ENCODE peak calls at places on chromosomes 6 and 20, in seven cellular contexts. O, F, M, Z, R, Q and J are unnamed samples.

GRCh38 chr6:124676033-124676432 is 286.2 kb upstream of the RNF217 start:
- DNase-seq in O (no peak), F (no peak), M (peak), Z (peak), R (no peak), Q (no peak), J (no peak)

GRCh38 chr20:46361386-46361785 is 45.0 kb downstream of the ELMO2 start:
- DNase-seq in O (no peak), F (no peak), M (no peak), Z (no peak), R (peak), Q (no peak), J (no peak)

GRCh38 chr20:31860431-31861345 is 9.6 kb downstream of the DUSP15 start:
- DNase-seq in O (no peak), F (no peak), M (no peak), Z (peak), R (no peak), Q (peak), J (no peak)

GRCh38 chr6:4582506-4582905 is 193.7 kb upstream of the CDYL start:
- DNase-seq in O (no peak), F (peak), M (peak), Z (peak), R (no peak), Q (no peak), J (no peak)

GRCh38 chr6:164057876-164058275 is 643.4 kb downstream of the QKI start:
- DNase-seq in O (no peak), F (no peak), M (no peak), Z (no peak), R (no peak), Q (no peak), J (no peak)

GRCh38 chr6:120965814-120966213 is 368.5 kb downstream of the TBC1D32 start:
- DNase-seq in O (no peak), F (no peak), M (no peak), Z (no peak), R (no peak), Q (no peak), J (no peak)

GRCh38 chr6:7541175-7542064 is at the start of gene DSP:
- DNase-seq in O (no peak), F (peak), M (no peak), Z (peak), R (no peak), Q (peak), J (peak)

GRCh38 chr20:48026981-48027592 is 241.8 kb upstream of the SULF2 start:
- DNase-seq in O (no peak), F (no peak), M (no peak), Z (peak), R (no peak), Q (no peak), J (no peak)

GRCh38 chr20:17571153-17571527 is 1.3 kb downstream of the DSTN start:
- DNase-seq in O (no peak), F (no peak), M (no peak), Z (peak), R (no peak), Q (no peak), J (no peak)

GRCh38 chr6:37316071-37316470 is 37.7 kb upstream of the RNF8 start:
- DNase-seq in O (no peak), F (no peak), M (no peak), Z (no peak), R (no peak), Q (no peak), J (no peak)

GRCh38 chr6:87656857-87657256 is 45.2 kb downstream of the AKIRIN2 start:
- DNase-seq in O (no peak), F (no peak), M (no peak), Z (peak), R (no peak), Q (no peak), J (no peak)

GRCh38 chr6:21594427-21595264 is 1.1 kb downstream of the SOX4 start:
- DNase-seq in O (peak), F (peak), M (peak), Z (peak), R (peak), Q (peak), J (no peak)

GRCh38 chr6:159729598-159729997 is 2.3 kb downstream of the WTAP start:
- DNase-seq in O (no peak), F (no peak), M (peak), Z (peak), R (no peak), Q (peak), J (no peak)

GRCh38 chr20:45833030-45833882 is at the start of gene SNX21:
- DNase-seq in O (peak), F (peak), M (peak), Z (peak), R (peak), Q (peak), J (peak)

GRCh38 chr20:50395258-50395729 is 114.9 kb upstream of the PTPN1 start:
- DNase-seq in O (no peak), F (peak), M (peak), Z (no peak), R (no peak), Q (no peak), J (no peak)

GRCh38 chr6:71262914-71263313 is 25.7 kb upstream of the OGFRL1 start:
- DNase-seq in O (no peak), F (no peak), M (no peak), Z (no peak), R (no peak), Q (no peak), J (no peak)

GRCh38 chr6:125481056-125481455 is 179.3 kb upstream of the HDDC2 start:
- DNase-seq in O (no peak), F (no peak), M (no peak), Z (no peak), R (no peak), Q (no peak), J (no peak)

GRCh38 chr20:49400904-49401303 is 81.6 kb downstream of the KCNB1 start:
- DNase-seq in O (no peak), F (no peak), M (peak), Z (peak), R (no peak), Q (no peak), J (no peak)

GRCh38 chr6:147207851-147208754 is 3.9 kb downstream of the STXBP5 start:
- DNase-seq in O (no peak), F (no peak), M (peak), Z (no peak), R (no peak), Q (no peak), J (no peak)

GRCh38 chr6:26318459-26319404 is 46.3 kb upstream of the BTN3A2 start:
- DNase-seq in O (no peak), F (no peak), M (no peak), Z (no peak), R (no peak), Q (no peak), J (no peak)

GRCh38 chr6:126444874-126445273 is 105.0 kb downstream of the CENPW start:
- DNase-seq in O (no peak), F (no peak), M (peak), Z (no peak), R (no peak), Q (no peak), J (no peak)

GRCh38 chr6:154751020-154751800 is 18.0 kb downstream of the SCAF8 start:
- DNase-seq in O (no peak), F (no peak), M (no peak), Z (no peak), R (no peak), Q (no peak), J (no peak)

GRCh38 chr20:45337367-45338120 is 10.7 kb downstream of the SDC4 start:
- DNase-seq in O (no peak), F (peak), M (peak), Z (peak), R (no peak), Q (no peak), J (no peak)

GRCh38 chr6:113809818-113810217 is 47.3 kb upstream of the MARCKS start:
- DNase-seq in O (no peak), F (no peak), M (no peak), Z (no peak), R (no peak), Q (no peak), J (no peak)

GRCh38 chr20:23361651-23362391 is at the start of gene GZF1:
- DNase-seq in O (peak), F (peak), M (peak), Z (peak), R (peak), Q (peak), J (peak)

GRCh38 chr6:170438402-170438753 is 114.7 kb downstream of the PSMB1 start:
- DNase-seq in O (peak), F (peak), M (peak), Z (peak), R (peak), Q (peak), J (peak)

GRCh38 chr6:129031051-129031599 is 148.2 kb downstream of the LAMA2 start:
- DNase-seq in O (no peak), F (peak), M (peak), Z (peak), R (no peak), Q (no peak), J (no peak)

GRCh38 chr6:141153563-141153962 is 979.2 kb upstream of the GJE1 start:
- DNase-seq in O (no peak), F (no peak), M (no peak), Z (no peak), R (no peak), Q (peak), J (no peak)

GRCh38 chr6:76818451-76818850 is 644.8 kb downstream of the HTR1B start:
- DNase-seq in O (no peak), F (no peak), M (no peak), Z (no peak), R (no peak), Q (no peak), J (no peak)

GRCh38 chr20:62219101-62219991 is 732 bp downstream of the HRH3 start:
- DNase-seq in O (no peak), F (no peak), M (no peak), Z (no peak), R (no peak), Q (peak), J (no peak)

GRCh38 chr20:19880256-19881079 is 122.4 kb downstream of the RIN2 start:
- DNase-seq in O (no peak), F (peak), M (peak), Z (peak), R (no peak), Q (no peak), J (no peak)

GRCh38 chr6:116365743-116366142 is 5.0 kb upstream of the DSE start:
- DNase-seq in O (no peak), F (no peak), M (no peak), Z (no peak), R (no peak), Q (no peak), J (no peak)

GRCh38 chr6:147053311-147053921 is 150.8 kb upstream of the STXBP5 start:
- DNase-seq in O (no peak), F (no peak), M (no peak), Z (no peak), R (no peak), Q (peak), J (no peak)

GRCh38 chr6:120031837-120032236 is 682.3 kb upstream of the MAN1A1 start:
- DNase-seq in O (no peak), F (no peak), M (no peak), Z (no peak), R (no peak), Q (no peak), J (no peak)

GRCh38 chr6:166494757-166495486 is 91.6 kb downstream of the RAMACL start:
- DNase-seq in O (no peak), F (no peak), M (no peak), Z (no peak), R (no peak), Q (no peak), J (no peak)

GRCh38 chr6:84847349-84848160 is 83.2 kb upstream of the TBX18 start:
- DNase-seq in O (no peak), F (peak), M (no peak), Z (peak), R (no peak), Q (no peak), J (no peak)

GRCh38 chr6:137224890-137225198 is 5.7 kb upstream of the IFNGR1 start:
- DNase-seq in O (no peak), F (no peak), M (no peak), Z (no peak), R (no peak), Q (no peak), J (no peak)

GRCh38 chr6:124960757-124961467 is 1.3 kb upstream of the RNF217 start:
- DNase-seq in O (no peak), F (no peak), M (no peak), Z (no peak), R (no peak), Q (no peak), J (no peak)

GRCh38 chr20:25257130-25257529 is 9.2 kb downstream of the PYGB start:
- DNase-seq in O (no peak), F (no peak), M (no peak), Z (no peak), R (no peak), Q (no peak), J (no peak)

GRCh38 chr20:25258463-25258805 is 10.5 kb downstream of the PYGB start:
- DNase-seq in O (no peak), F (no peak), M (no peak), Z (no peak), R (no peak), Q (no peak), J (no peak)

GRCh38 chr20:25259358-25259757 is 11.5 kb downstream of the PYGB start:
- DNase-seq in O (no peak), F (no peak), M (no peak), Z (no peak), R (no peak), Q (no peak), J (no peak)

GRCh38 chr20:25258828-25259227 is 10.9 kb downstream of the PYGB start:
- DNase-seq in O (no peak), F (no peak), M (no peak), Z (no peak), R (no peak), Q (no peak), J (no peak)

GRCh38 chr20:25257756-25258462 is 10.0 kb downstream of the PYGB start:
- DNase-seq in O (no peak), F (no peak), M (no peak), Z (no peak), R (no peak), Q (no peak), J (no peak)
- TF ChIP-seq CTCF in O (no peak), F (no peak), M (no peak), Z (no peak), R (no peak), Q (no peak), J (no peak)

DNA sequence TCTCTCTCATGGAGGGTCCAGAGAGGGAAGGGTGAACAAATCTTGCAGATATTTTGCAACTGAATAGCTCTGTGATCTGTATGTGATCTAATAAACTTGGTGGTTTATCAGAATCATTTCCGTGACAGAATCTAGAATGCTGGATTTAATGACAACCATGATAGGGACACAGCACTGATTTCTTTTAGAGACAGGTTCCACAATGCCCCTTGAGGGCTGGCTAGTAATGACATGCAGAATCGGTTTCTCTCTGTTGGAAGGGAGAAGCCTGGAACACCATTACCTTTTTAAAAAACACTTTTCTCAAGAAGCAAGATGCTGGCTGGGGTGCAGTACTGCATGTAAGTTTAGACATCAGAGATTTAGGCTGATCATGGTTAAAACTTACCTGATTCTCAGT is 313.4 kb downstream of the CDH26 start:
- DNase-seq in O (no peak), F (no peak), M (peak), Z (no peak), R (no peak), Q (peak), J (no peak)
- TF ChIP-seq CTCF in O (no peak), F (peak), M (peak), Z (no peak), R (peak), Q (peak), J (peak)

DNA sequence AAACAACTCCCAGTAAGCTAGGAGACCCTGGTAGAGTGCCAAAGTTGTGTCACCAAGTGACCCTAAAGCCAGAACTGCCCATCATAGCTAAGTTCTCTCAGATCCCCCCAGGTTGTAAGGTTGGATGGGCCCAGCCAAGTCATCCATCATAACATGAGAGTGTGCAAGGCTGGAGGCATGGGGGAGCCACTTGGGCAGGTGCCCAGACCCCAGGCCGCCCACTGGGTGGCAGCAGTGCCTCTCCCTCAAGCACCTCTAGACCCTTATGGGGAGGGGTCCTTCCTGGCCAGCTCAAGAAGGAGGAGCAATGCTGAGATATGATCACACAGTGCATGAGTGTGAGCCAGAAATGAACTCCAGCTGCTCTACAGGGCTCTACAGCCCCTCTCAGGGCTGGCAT is 154.5 kb downstream of the MYLK4 start:
- DNase-seq in O (no peak), F (no peak), M (no peak), Z (no peak), R (no peak), Q (peak), J (no peak)
- TF ChIP-seq CTCF in O (no peak), F (no peak), M (no peak), Z (peak), R (no peak), Q (peak), J (no peak)

DNA sequence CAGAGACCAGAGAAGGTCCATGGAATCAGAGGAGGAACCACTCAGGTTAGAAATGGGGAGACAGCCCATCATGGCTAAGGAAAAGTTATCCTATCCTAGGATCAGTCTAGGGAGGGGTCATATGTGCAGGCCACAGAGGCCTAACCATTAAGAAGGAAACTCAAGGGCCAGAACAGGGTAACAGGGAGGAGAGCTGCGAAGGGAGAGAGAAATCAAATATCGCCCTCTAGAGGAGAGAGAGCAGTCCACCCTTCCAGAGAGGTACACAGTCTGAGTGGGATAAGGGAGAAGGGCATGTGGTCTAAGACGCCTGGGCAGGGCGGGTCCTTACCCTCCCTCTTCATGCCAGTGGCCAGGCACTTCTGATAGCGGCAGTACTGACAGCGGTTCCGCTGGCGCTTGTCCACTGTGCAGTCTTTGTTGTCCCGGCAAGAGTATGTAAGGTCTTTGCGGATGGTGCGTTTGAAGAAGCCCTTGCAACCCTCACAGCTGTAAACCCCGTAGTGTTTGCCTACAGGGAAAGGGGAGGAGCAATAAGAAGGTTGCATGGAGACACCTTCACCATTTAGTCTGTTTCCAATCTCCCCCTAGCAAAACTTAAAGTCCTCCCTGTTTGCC is 2.9 kb downstream of the RXRB start:
- DNase-seq in O (no peak), F (peak), M (peak), Z (peak), R (peak), Q (peak), J (no peak)
- TF ChIP-seq CTCF in O (no peak), F (peak), M (peak), Z (peak), R (peak), Q (peak), J (peak)

GRCh38 chr6:88919032-88919431 is 44.4 kb downstream of the RNGTT start:
- DNase-seq in O (no peak), F (no peak), M (no peak), Z (peak), R (no peak), Q (no peak), J (no peak)
- TF ChIP-seq CTCF in O (no peak), F (peak), M (peak), Z (peak), R (no peak), Q (peak), J (peak)

GRCh38 chr6:46555129-46555528 is 63.9 kb upstream of the RCAN2 start:
- DNase-seq in O (no peak), F (no peak), M (no peak), Z (no peak), R (no peak), Q (peak), J (no peak)
- TF ChIP-seq CTCF in O (no peak), F (no peak), M (no peak), Z (no peak), R (no peak), Q (no peak), J (no peak)